ENCODE peak calls at places on chromosomes 5 and 9, in five cellular contexts. E, H, F, K and I are unnamed samples.

GRCh38 chr5:22541037-22541436 is 312.1 kb downstream of the CDH12 start:
- DNase-seq in E (no peak), H (no peak), F (no peak), K (peak; percentile 7), I (no peak)

GRCh38 chr5:105817906-105818305 is 1852.8 kb downstream of the EFNA5 start:
- DNase-seq in E (no peak), H (no peak), F (no peak), K (no peak), I (no peak)

GRCh38 chr9:129946596-129946995 is 96.4 kb downstream of the FNBP1 start:
- DNase-seq in E (no peak), H (no peak), F (peak; percentile 35), K (no peak), I (no peak)

GRCh38 chr5:149210968-149211495 is 60.6 kb upstream of the AFAP1L1 start:
- DNase-seq in E (no peak), H (peak; percentile 33), F (no peak), K (no peak), I (peak; percentile 41)

GRCh38 chr5:89265511-89266169 is 382.7 kb upstream of the MEF2C start:
- DNase-seq in E (no peak), H (peak; percentile 74), F (no peak), K (no peak), I (no peak)

GRCh38 chr5:142769251-142769792 is 855 bp upstream of the ARHGAP26 start:
- DNase-seq in E (no peak), H (peak; percentile 12), F (peak; percentile 66), K (no peak), I (no peak)

GRCh38 chr5:157342822-157343402 is 77.0 kb downstream of the CYFIP2 start:
- DNase-seq in E (no peak), H (peak; percentile 26), F (no peak), K (peak; percentile 36), I (no peak)

GRCh38 chr9:114237247-114237646 is 81.9 kb downstream of the COL27A1 start:
- DNase-seq in E (no peak), H (no peak), F (no peak), K (no peak), I (no peak)

GRCh38 chr5:120466337-120467006 is 2.4 kb downstream of the PRR16 start:
- DNase-seq in E (no peak), H (no peak), F (peak; percentile 56), K (no peak), I (no peak)

GRCh38 chr5:143248822-143249579 is 154.5 kb downstream of the NR3C1 start:
- DNase-seq in E (no peak), H (peak; percentile 62), F (no peak), K (no peak), I (no peak)

GRCh38 chr5:56319281-56320242 is 86.4 kb upstream of the ANKRD55 start:
- DNase-seq in E (no peak), H (no peak), F (peak; percentile 19), K (no peak), I (no peak)

GRCh38 chr5:112584781-112585180 is 152.9 kb upstream of the APC start:
- DNase-seq in E (no peak), H (no peak), F (no peak), K (no peak), I (no peak)

GRCh38 chr5:95446009-95446408 is 54.8 kb downstream of the FAM81B start:
- DNase-seq in E (no peak), H (peak; percentile 88), F (no peak), K (no peak), I (no peak)

GRCh38 chr5:14054111-14054854 is 88.9 kb upstream of the TRIO start:
- DNase-seq in E (no peak), H (no peak), F (no peak), K (no peak), I (no peak)

GRCh38 chr9:134165357-134166315 is 1.3 kb upstream of the RNU6ATAC start:
- DNase-seq in E (no peak), H (no peak), F (peak; percentile 43), K (peak; percentile 52), I (no peak)

GRCh38 chr9:98867434-98868168 is 60.1 kb downstream of the GALNT12 start:
- DNase-seq in E (no peak), H (peak; percentile 66), F (no peak), K (peak; percentile 73), I (no peak)

GRCh38 chr5:180825768-180826525 is 23.3 kb upstream of the MGAT1 start:
- DNase-seq in E (no peak), H (peak; percentile 87), F (no peak), K (no peak), I (no peak)

GRCh38 chr5:43851741-43852140 is 248.8 kb downstream of the NNT start:
- DNase-seq in E (no peak), H (no peak), F (no peak), K (no peak), I (no peak)

GRCh38 chr9:69173891-69174644 is at the start of gene TJP2:
- DNase-seq in E (peak; percentile 37), H (peak; percentile 40), F (peak; percentile 58), K (peak; percentile 70), I (peak; percentile 54)

GRCh38 chr5:7995688-7996294 is 126.8 kb downstream of the MTRR start:
- DNase-seq in E (no peak), H (no peak), F (no peak), K (no peak), I (no peak)

GRCh38 chr9:132372177-132373095 is 17.6 kb upstream of the SETX start:
- DNase-seq in E (no peak), H (no peak), F (peak; percentile 8), K (peak; percentile 35), I (no peak)

GRCh38 chr5:33240552-33240951 is 200.2 kb upstream of the TARS1 start:
- DNase-seq in E (no peak), H (no peak), F (no peak), K (no peak), I (no peak)